ENCODE peak calls at places on chromosome 19, in four cellular contexts. L, X, J and N are unnamed samples. For H3K4me1, the result is how much of the 10 kb centered on the place peaks cover.

GRCh38 chr19:3908266-3909054 is 24.4 kb upstream of the NMRK2 start:
- DNase-seq in L (no peak), X (no peak), J (no peak), N (no peak)

GRCh38 chr19:15640294-15640903 is at the start of gene CYP4F3:
- DNase-seq in L (no peak), X (peak), J (no peak), N (peak)

GRCh38 chr19:49473868-49474544 is at the start of gene FLT3LG:
- DNase-seq in L (peak), X (peak), J (peak), N (peak)

GRCh38 chr19:7905859-7906258 is 2.2 kb downstream of the MAP2K7 start:
- DNase-seq in L (no peak), X (peak), J (no peak), N (no peak)

GRCh38 chr19:30314805-30315155 is 57.4 kb upstream of the ZNF536 start:
- DNase-seq in L (no peak), X (no peak), J (no peak), N (no peak)

GRCh38 chr19:4906963-4907362 is 2.3 kb upstream of the UHRF1 start:
- DNase-seq in L (no peak), X (no peak), J (no peak), N (no peak)

GRCh38 chr19:7871530-7872305 is 2.5 kb downstream of the PRR36 start:
- DNase-seq in L (peak), X (peak), J (peak), N (peak)

GRCh38 chr19:19468424-19469050 is 46.8 kb downstream of the TSSK6 start:
- DNase-seq in L (no peak), X (no peak), J (no peak), N (no peak)

GRCh38 chr19:33724723-33725060 is 72.0 kb upstream of the KCTD15 start:
- DNase-seq in L (no peak), X (no peak), J (no peak), N (no peak)

GRCh38 chr19:4208385-4209094 is 20.8 kb upstream of the EBI3 start:
- DNase-seq in L (no peak), X (no peak), J (no peak), N (no peak)

GRCh38 chr19:28727133-28727834 is 485.7 kb downstream of the UQCRFS1 start:
- DNase-seq in L (no peak), X (peak), J (no peak), N (peak)

GRCh38 chr19:13045812-13046211 is 50.5 kb downstream of the NFIX start:
- DNase-seq in L (no peak), X (no peak), J (no peak), N (no peak)

GRCh38 chr19:16078311-16078758 is 2.0 kb downstream of the TPM4 start:
- DNase-seq in L (peak), X (no peak), J (peak), N (no peak)

GRCh38 chr19:32256341-32256975 is 89.0 kb upstream of the ZNF507 start:
- DNase-seq in L (no peak), X (no peak), J (no peak), N (no peak)

GRCh38 chr19:35404879-35405622 is 34.2 kb downstream of the GPR42 start:
- DNase-seq in L (no peak), X (no peak), J (no peak), N (no peak)

GRCh38 chr19:39871362-39871761 is 25.2 kb upstream of the FBL start:
- DNase-seq in L (peak), X (no peak), J (no peak), N (no peak)

GRCh38 chr19:12730054-12730453 is 4.4 kb downstream of the TRIR start:
- DNase-seq in L (no peak), X (no peak), J (no peak), N (no peak)

GRCh38 chr19:6947745-6948144 is 60.4 kb downstream of the ADGRE1 start:
- DNase-seq in L (no peak), X (no peak), J (no peak), N (no peak)

GRCh38 chr19:37333457-37333856 is 37.4 kb upstream of the ZNF527 start:
- DNase-seq in L (no peak), X (no peak), J (no peak), N (no peak)

GRCh38 chr19:39110263-39110967 is 15.2 kb upstream of the PAK4 start:
- DNase-seq in L (peak), X (peak), J (peak), N (peak)

GRCh38 chr19:45824041-45824471 is 8.9 kb upstream of the RSPH6A start:
- DNase-seq in L (no peak), X (no peak), J (peak), N (no peak)

GRCh38 chr19:7748756-7749155 is 1.4 kb upstream of the CD209 start:
- DNase-seq in L (no peak), X (no peak), J (no peak), N (no peak)

GRCh38 chr19:38720559-38721236 is 23.6 kb downstream of the CAPN12 start:
- DNase-seq in L (no peak), X (no peak), J (no peak), N (no peak)

GRCh38 chr19:3775831-3776230 is 3.8 kb upstream of the RAX2 start:
- DNase-seq in L (no peak), X (no peak), J (no peak), N (no peak)

GRCh38 chr19:33373701-33374405 is at the start of gene CEBPG:
- DNase-seq in L (peak), X (peak), J (peak), N (peak)

GRCh38 chr19:16026131-16026530 is 50.2 kb upstream of the TPM4 start:
- DNase-seq in L (peak), X (no peak), J (no peak), N (no peak)

GRCh38 chr19:58154287-58154678 is 3.7 kb upstream of the ZNF329 start:
- DNase-seq in L (peak), X (peak), J (no peak), N (peak)

GRCh38 chr19:42198676-42199439 is 18.6 kb downstream of the DEDD2 start:
- DNase-seq in L (peak), X (no peak), J (peak), N (peak)

GRCh38 chr19:18771328-18772242 is 19.5 kb downstream of the COMP start:
- DNase-seq in L (no peak), X (no peak), J (no peak), N (no peak)

GRCh38 chr19:47284324-47284899 is 9.7 kb downstream of the INAFM1 start:
- DNase-seq in L (no peak), X (no peak), J (peak), N (no peak)

GRCh38 chr19:6721773-6722172 is 1.3 kb upstream of the C3 start:
- DNase-seq in L (no peak), X (no peak), J (no peak), N (no peak)

GRCh38 chr19:58466760-58467589 is at the start of gene ZNF324:
- DNase-seq in L (peak), X (peak), J (peak), N (peak)

GRCh38 chr19:3358919-3359849 is 7.2 kb upstream of the NFIC start:
- DNase-seq in L (peak), X (peak), J (peak), N (peak)

GRCh38 chr19:4206818-4207484 is 22.4 kb upstream of the EBI3 start:
- DNase-seq in L (no peak), X (no peak), J (no peak), N (no peak)

GRCh38 chr19:49469828-49470614 is 4.0 kb upstream of the FLT3LG start:
- DNase-seq in L (no peak), X (no peak), J (peak), N (no peak)

GRCh38 chr19:23882493-23882892 is 32.2 kb upstream of the ZNF726 start:
- DNase-seq in L (no peak), X (no peak), J (no peak), N (no peak)

GRCh38 chr19:17703823-17704463 is 15.3 kb upstream of the MAP1S start:
- DNase-seq in L (peak), X (peak), J (peak), N (peak)

GRCh38 chr19:37999309-38000213 is 92.6 kb downstream of the SIPA1L3 start:
- DNase-seq in L (no peak), X (no peak), J (no peak), N (peak)

GRCh38 chr19:43672061-43672679 is 2.2 kb upstream of the PLAUR start:
- DNase-seq in L (no peak), X (no peak), J (no peak), N (no peak)

GRCh38 chr19:43675269-43675879 is 5.4 kb upstream of the PLAUR start:
- DNase-seq in L (no peak), X (peak), J (no peak), N (no peak)

GRCh38 chr19:43675906-43676305 is 5.9 kb upstream of the PLAUR start:
- DNase-seq in L (no peak), X (no peak), J (no peak), N (no peak)

GRCh38 chr19:43673702-43674629 is 4.0 kb upstream of the PLAUR start:
- DNase-seq in L (no peak), X (no peak), J (no peak), N (no peak)

GRCh38 chr19:43674630-43674982 is 4.6 kb upstream of the PLAUR start:
- DNase-seq in L (no peak), X (no peak), J (no peak), N (no peak)
- H3K27ac ChIP-seq in L (no peak), X (no peak), J (no peak), N (no peak)

DNA sequence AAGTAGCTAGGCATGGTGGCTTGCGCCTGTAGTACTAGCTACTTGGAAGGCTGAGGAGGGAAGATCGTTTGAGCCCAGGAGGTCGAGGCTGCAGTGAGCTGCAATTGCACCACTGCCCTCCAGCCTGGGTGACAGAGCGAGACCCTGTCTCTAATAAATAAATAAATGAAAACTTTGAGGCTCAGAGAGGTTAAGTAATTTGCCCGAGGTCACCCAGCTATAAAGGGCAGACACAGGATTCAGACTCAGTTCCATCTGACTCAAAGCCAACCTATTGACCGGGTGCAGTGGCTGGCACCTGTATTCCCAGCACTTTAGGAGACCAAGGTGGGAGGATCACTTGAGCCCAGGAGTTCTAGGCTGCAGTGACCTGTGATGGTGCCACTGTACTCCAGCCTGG is 7.4 kb upstream of the OLFM2 start:
- DNase-seq in L (no peak), X (no peak), J (no peak), N (no peak)
- H3K4me1 ChIP-seq in L (under half), X (under half), J (under half), N (under half)

DNA sequence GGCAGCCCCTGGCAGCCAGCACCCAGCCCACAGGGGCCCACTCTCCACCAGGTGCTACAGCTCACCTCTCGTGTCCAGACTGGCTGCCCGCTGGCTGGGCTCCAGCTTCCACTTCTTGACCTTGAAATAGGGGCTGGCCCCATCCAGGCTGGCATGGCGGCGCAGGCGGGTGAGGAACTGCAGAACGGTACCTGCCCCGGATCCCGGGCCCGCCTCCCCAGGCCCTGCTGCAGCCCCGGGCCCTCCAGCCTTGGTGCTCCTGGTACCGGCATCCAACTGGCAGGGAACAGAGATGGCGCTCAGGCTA is 4.5 kb downstream of the CBARP start:
- DNase-seq in L (no peak), X (peak), J (no peak), N (peak)
- H3K27ac ChIP-seq in L (no peak), X (no peak), J (no peak), N (no peak)

GRCh38 chr19:14383556-14383897 is 2.3 kb downstream of the ADGRE5 start:
- DNase-seq in L (no peak), X (no peak), J (no peak), N (no peak)

GRCh38 chr19:14390548-14390947 is 9.3 kb downstream of the ADGRE5 start:
- DNase-seq in L (no peak), X (no peak), J (no peak), N (no peak)

GRCh38 chr19:14381689-14382474 is 638 bp downstream of the ADGRE5 start:
- DNase-seq in L (no peak), X (peak), J (no peak), N (no peak)

GRCh38 chr19:14383898-14384669 is 2.8 kb downstream of the ADGRE5 start:
- DNase-seq in L (no peak), X (no peak), J (no peak), N (no peak)

DNA sequence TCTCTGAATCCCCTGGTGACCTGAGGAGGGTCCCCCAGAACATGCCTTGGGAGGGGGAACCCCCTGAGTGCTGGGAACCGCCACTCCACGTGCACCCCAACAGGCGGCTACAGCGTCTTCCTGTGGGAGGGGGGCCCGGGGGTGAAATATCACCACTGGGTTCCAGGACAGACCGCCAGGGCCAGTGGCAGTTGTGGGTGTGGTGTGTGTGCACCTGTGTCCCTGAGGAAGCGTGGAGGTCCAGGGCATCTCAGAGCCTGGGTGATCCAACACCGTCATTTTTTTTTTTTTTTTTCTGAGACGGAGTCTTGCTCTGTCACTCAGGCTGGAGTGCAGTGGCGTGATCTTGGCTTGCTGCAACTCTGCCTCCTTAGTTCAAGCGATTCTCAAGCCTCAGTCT is 4.2 kb downstream of the ADGRE5 start:
- DNase-seq in L (no peak), X (no peak), J (no peak), N (no peak)
- H3K4me1 ChIP-seq in L (under half), X (under half), J (under half), N (under half)